ENCODE peak calls at places on chromosomes 5 and 9, in seven cellular contexts. L, V, A, F, B, T and G are unnamed samples.

GRCh38 chr5:117454716-117455212 is 880.1 kb upstream of the SEMA6A start:
- DNase-seq in L (peak), V (peak), A (peak), F (no peak), B (no peak), T (peak), G (peak)

GRCh38 chr5:178304016-178304415 is 71.4 kb upstream of the PHYKPL start:
- DNase-seq in L (no peak), V (no peak), A (no peak), F (no peak), B (no peak), T (no peak), G (no peak)

GRCh38 chr5:115842952-115843351 is 1.2 kb downstream of the AP3S1 start:
- DNase-seq in L (no peak), V (no peak), A (no peak), F (no peak), B (no peak), T (peak), G (no peak)

GRCh38 chr5:105752801-105753200 is 1917.9 kb downstream of the EFNA5 start:
- DNase-seq in L (no peak), V (peak), A (no peak), F (peak), B (no peak), T (no peak), G (no peak)

GRCh38 chr5:147578228-147579024 is 68.6 kb upstream of the DPYSL3 start:
- DNase-seq in L (no peak), V (peak), A (no peak), F (peak), B (peak), T (peak), G (no peak)

GRCh38 chr5:51060953-51061352 is 322.3 kb upstream of the ISL1 start:
- DNase-seq in L (no peak), V (no peak), A (no peak), F (no peak), B (no peak), T (no peak), G (no peak)

GRCh38 chr9:117245225-117245624 is 169.6 kb downstream of the ASTN2 start:
- DNase-seq in L (no peak), V (no peak), A (no peak), F (no peak), B (no peak), T (no peak), G (no peak)

GRCh38 chr9:33290994-33291397 is 680 bp downstream of the NFX1 start:
- DNase-seq in L (no peak), V (no peak), A (no peak), F (no peak), B (no peak), T (no peak), G (no peak)

GRCh38 chr5:36599986-36600779 is 6.2 kb upstream of the SLC1A3 start:
- DNase-seq in L (no peak), V (peak), A (no peak), F (peak), B (no peak), T (no peak), G (no peak)

GRCh38 chr9:110266786-110267185 is 10.5 kb upstream of the TXN start:
- DNase-seq in L (no peak), V (no peak), A (no peak), F (no peak), B (no peak), T (no peak), G (no peak)

GRCh38 chr5:73229271-73229670 is 56.3 kb downstream of the TMEM174 start:
- DNase-seq in L (no peak), V (peak), A (no peak), F (peak), B (no peak), T (no peak), G (no peak)